ENCODE peak calls at places on chromosomes 2 and 18, in four cellular contexts. Q is natural killer cell, K is Calu3, T is GM12864. Z is an unnamed sample.

GRCh38 chr2:231348703-231349373 is 46.7 kb upstream of the B3GNT7 start:
- DNase-seq in K (no peak), Q (no peak), T (no peak), Z (no peak)

GRCh38 chr2:37985333-37985732 is 60.2 kb downstream of the RMDN2 start:
- DNase-seq in T (peak), K (no peak), Q (no peak), Z (no peak)

GRCh38 chr2:187126247-187127005 is 277.5 kb upstream of the ZSWIM2 start:
- DNase-seq in Q (no peak), T (no peak), K (no peak), Z (no peak)

GRCh38 chr2:227267406-227268115 is 57.5 kb upstream of the MFF start:
- DNase-seq in K (no peak), T (no peak), Q (no peak), Z (no peak)

GRCh38 chr2:43840961-43841360 is 2.2 kb downstream of the ABCG8 start:
- DNase-seq in K (no peak), Q (no peak), T (no peak), Z (peak)

GRCh38 chr2:14148186-14148585 is 484.3 kb upstream of the LRATD1 start:
- DNase-seq in T (no peak), Q (no peak), K (no peak), Z (no peak)

GRCh38 chr2:108492364-108492763 is 41.9 kb upstream of the LIMS1 start:
- DNase-seq in T (no peak), K (no peak), Q (no peak), Z (no peak)

GRCh38 chr2:16284941-16285625 is 344.7 kb downstream of the MYCN start:
- DNase-seq in K (no peak), T (no peak), Q (no peak), Z (no peak)

GRCh38 chr18:23977103-23977502 is 37.5 kb upstream of the TTC39C start:
- DNase-seq in K (no peak), Q (no peak), T (no peak), Z (no peak)

GRCh38 chr2:224293976-224294375 is 107.9 kb downstream of the FAM124B start:
- DNase-seq in T (no peak), K (no peak), Q (no peak), Z (no peak)

GRCh38 chr2:61167587-61167986 is 5.6 kb downstream of the C2orf74 start:
- DNase-seq in K (no peak), Q (no peak), T (no peak), Z (no peak)

GRCh38 chr2:232219932-232220331 is 158.6 kb upstream of the ALPP start:
- DNase-seq in K (no peak), Q (no peak), T (no peak), Z (no peak)

GRCh38 chr2:219178377-219179175 is 501 bp downstream of the RETREG2 start:
- DNase-seq in K (peak), T (no peak), Q (no peak), Z (peak)

GRCh38 chr2:156399224-156399949 is 36.8 kb upstream of the GPD2 start:
- DNase-seq in K (peak), Q (no peak), T (no peak), Z (no peak)

GRCh38 chr2:98355881-98356280 is 9.6 kb downstream of the CNGA3 start:
- DNase-seq in Q (no peak), K (no peak), T (no peak), Z (no peak)

GRCh38 chr2:39851251-39851650 is 72.2 kb upstream of the THUMPD2 start:
- DNase-seq in Q (no peak), T (no peak), K (no peak), Z (no peak)

GRCh38 chr2:168119519-168120141 is 127.8 kb downstream of the STK39 start:
- DNase-seq in K (peak), Q (no peak), T (no peak), Z (peak)

GRCh38 chr18:68714356-68714706 is 577 bp downstream of the TMX3 start:
- DNase-seq in K (peak), Q (no peak), T (no peak), Z (peak)

GRCh38 chr18:62294073-62294472 is 31.0 kb upstream of the TNFRSF11A start:
- DNase-seq in T (no peak), Q (no peak), K (no peak), Z (no peak)

GRCh38 chr2:198376677-198377076 is 572.3 kb downstream of the PLCL1 start:
- DNase-seq in T (no peak), Q (no peak), K (no peak), Z (no peak)

GRCh38 chr2:225824748-225825449 is 425.4 kb downstream of the NYAP2 start:
- DNase-seq in T (no peak), Q (no peak), K (no peak), Z (no peak)

GRCh38 chr2:152428800-152429637 is 94.0 kb downstream of the FMNL2 start:
- DNase-seq in K (no peak), T (no peak), Q (no peak), Z (no peak)

GRCh38 chr18:13482641-13482945 is 243.8 kb downstream of the FAM210A start:
- DNase-seq in K (no peak), Q (no peak), T (no peak), Z (no peak)

GRCh38 chr18:50836521-50836957 is 16.7 kb upstream of the MRO start:
- DNase-seq in Q (no peak), K (peak), T (no peak), Z (no peak)

GRCh38 chr2:231671617-231672350 is 36.5 kb upstream of the PTMA start:
- DNase-seq in K (no peak), T (peak), Q (no peak), Z (peak)

GRCh38 chr18:59846814-59847490 is 52.8 kb upstream of the PMAIP1 start:
- DNase-seq in T (peak), K (peak), Q (no peak), Z (peak)

GRCh38 chr2:169509230-169509917 is at the start of gene KLHL41:
- DNase-seq in K (no peak), Q (no peak), T (no peak), Z (no peak)

GRCh38 chr2:172996387-172996961 is 79.2 kb upstream of the MAP3K20 start:
- DNase-seq in K (no peak), Q (no peak), T (no peak), Z (no peak)

DNA sequence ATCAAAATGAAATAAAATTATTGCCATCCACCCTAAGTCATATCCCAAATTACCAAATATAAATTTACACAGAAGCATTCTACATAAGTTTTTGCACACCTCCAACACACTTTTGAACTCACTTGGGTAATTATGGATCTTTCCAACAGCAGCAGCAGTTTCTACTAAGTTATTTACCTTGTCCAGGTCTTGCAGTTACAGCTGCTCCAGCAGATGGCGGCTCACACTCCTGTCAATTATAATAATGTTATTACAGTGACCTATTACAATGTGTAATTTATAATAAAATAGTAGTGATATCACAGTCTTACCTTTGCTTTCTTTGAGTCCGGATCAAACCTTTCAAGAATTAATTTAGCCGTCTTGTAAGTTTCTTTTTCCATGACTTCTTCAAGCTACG is 37.9 kb downstream of the LNPK start:
- DNase-seq in K (peak), T (no peak), Q (no peak), Z (no peak)
- TF ChIP-seq CTCF in K (no peak), T (no peak), Q (no peak), Z (no peak)

GRCh38 chr2:233448220-233448559 is 93.9 kb downstream of the DGKD start:
- DNase-seq in K (peak), T (no peak), Q (no peak), Z (no peak)
- TF ChIP-seq CTCF in K (peak), T (no peak), Q (no peak), Z (no peak)

DNA sequence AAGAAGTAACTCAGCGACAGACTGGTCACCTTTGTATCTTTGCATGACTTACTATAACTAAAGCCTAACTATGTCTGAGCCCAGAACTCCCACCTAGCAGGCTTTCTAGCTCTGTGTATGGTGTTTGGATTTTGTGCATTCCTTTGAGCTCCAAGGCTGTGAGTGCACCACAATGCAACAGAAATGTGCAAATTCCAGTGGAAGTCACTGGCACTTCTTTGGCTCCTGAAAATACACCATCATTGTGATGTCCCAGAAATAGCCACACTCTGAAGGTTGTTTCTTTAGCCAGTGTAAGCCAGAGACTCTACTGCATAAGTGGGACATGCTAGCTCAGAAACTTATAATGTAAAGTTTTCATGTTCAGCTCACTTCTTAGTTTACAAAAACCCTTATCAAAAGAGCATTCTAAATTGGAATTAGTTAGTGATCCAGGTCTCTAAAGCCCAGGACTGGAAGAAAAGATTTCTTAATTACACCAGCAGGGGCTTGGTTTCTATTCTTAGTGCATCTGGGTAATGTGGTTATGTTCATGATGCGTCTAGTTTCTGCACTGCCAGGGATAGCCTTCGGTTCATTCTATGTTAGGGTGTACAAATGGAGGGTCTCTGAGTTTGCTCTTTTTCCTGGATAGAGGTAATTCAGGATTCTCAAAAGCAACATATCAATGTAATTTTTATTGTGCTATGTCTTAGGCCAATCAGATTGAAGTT is 1239.5 kb upstream of the ZEB2 start:
- DNase-seq in T (no peak), K (no peak), Q (no peak), Z (no peak)
- TF ChIP-seq CTCF in T (no peak), K (no peak), Q (no peak), Z (no peak)

GRCh38 chr2:121815216-121815615 is 59.8 kb downstream of the TSN start:
- DNase-seq in K (no peak), Q (no peak), T (no peak), Z (no peak)

GRCh38 chr2:121816797-121817196 is 61.3 kb downstream of the TSN start:
- DNase-seq in K (no peak), Q (no peak), T (no peak), Z (no peak)

GRCh38 chr2:121809607-121810006 is 54.2 kb downstream of the TSN start:
- DNase-seq in K (no peak), Q (no peak), T (no peak), Z (no peak)

GRCh38 chr2:121805767-121806145 is 50.3 kb downstream of the TSN start:
- DNase-seq in K (no peak), T (no peak), Q (no peak), Z (no peak)

GRCh38 chr2:121810959-121811853 is 55.8 kb downstream of the TSN start:
- DNase-seq in Q (no peak), T (peak), K (peak), Z (peak)
- TF ChIP-seq CTCF in Q (no peak), T (peak), K (peak), Z (peak)

GRCh38 chr2:205680067-205680466 is 2.2 kb upstream of the NRP2 start:
- DNase-seq in K (peak), Q (no peak), T (peak), Z (peak)
- TF ChIP-seq CTCF in K (peak), Q (peak), T (peak), Z (peak)

GRCh38 chr2:179857236-179857635 is 4.2 kb downstream of the ZNF385B start:
- DNase-seq in K (no peak), T (no peak), Q (no peak), Z (no peak)

GRCh38 chr2:179853108-179853507 is 8.3 kb downstream of the ZNF385B start:
- DNase-seq in K (no peak), Q (no peak), T (no peak), Z (no peak)

GRCh38 chr2:179855673-179856072 is 5.7 kb downstream of the ZNF385B start:
- DNase-seq in Q (no peak), K (no peak), T (no peak), Z (no peak)

GRCh38 chr2:179854891-179855290 is 6.5 kb downstream of the ZNF385B start:
- DNase-seq in K (no peak), T (no peak), Q (no peak), Z (no peak)

DNA sequence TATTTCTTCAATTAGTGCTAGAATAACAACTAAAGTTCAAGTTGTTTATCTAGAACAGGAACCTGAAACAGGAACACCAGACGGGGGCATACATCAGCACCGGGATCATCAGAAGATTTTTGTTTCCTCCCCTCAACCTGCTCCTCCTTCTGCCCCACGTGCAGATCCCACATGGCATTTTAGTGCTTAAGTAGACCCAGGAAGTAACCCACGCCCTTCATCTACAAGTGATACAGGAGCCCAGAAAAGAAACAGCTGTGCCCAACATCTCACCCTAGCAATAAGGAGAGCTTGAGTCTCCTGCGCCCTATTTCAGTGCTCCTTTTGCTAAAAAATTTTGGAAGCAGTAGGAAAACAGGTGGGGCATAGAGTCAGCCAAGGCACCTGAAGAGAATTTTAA is 5.2 kb downstream of the ZNF385B start:
- DNase-seq in K (no peak), T (no peak), Q (no peak), Z (no peak)
- TF ChIP-seq CTCF in K (no peak), T (no peak), Q (no peak), Z (no peak)